ENCODE peak calls at places on chromosomes 6 and 20, in eight cellular contexts. X, P, U, V, O, S, A and E are unnamed samples.
A peak's percentile ranks its signal among the peaks of the same experiment; 100 is the strongest.

GRCh38 chr20:46267108-46267820 is 41.0 kb downstream of the CDH22 start:
- DNase-seq in X (no peak), P (no peak), U (no peak), V (no peak), O (no peak), S (no peak), A (no peak), E (no peak)

GRCh38 chr20:31945790-31946189 is 6.1 kb downstream of the PDRG1 start:
- DNase-seq in X (no peak), P (no peak), U (no peak), V (no peak), O (no peak), S (no peak), A (no peak), E (no peak)

GRCh38 chr6:95364016-95364604 is 213.2 kb upstream of the MANEA start:
- DNase-seq in X (no peak), P (no peak), U (no peak), V (no peak), O (peak; percentile 2), S (no peak), A (no peak), E (no peak)

GRCh38 chr6:79869600-79870084 is 77.7 kb downstream of the ELOVL4 start:
- DNase-seq in X (peak; percentile 21), P (peak; percentile 54), U (peak; percentile 33), V (peak; percentile 88), O (peak; percentile 86), S (peak; percentile 58), A (peak; percentile 79), E (peak; percentile 21)

GRCh38 chr6:4885534-4885933 is 109.3 kb downstream of the CDYL start:
- DNase-seq in X (no peak), P (no peak), U (no peak), V (no peak), O (no peak), S (no peak), A (no peak), E (no peak)

GRCh38 chr6:90412538-90413369 is 116.1 kb upstream of the BACH2 start:
- DNase-seq in X (no peak), P (no peak), U (no peak), V (no peak), O (no peak), S (no peak), A (no peak), E (no peak)

GRCh38 chr20:36384022-36384619 is 78.0 kb downstream of the DLGAP4 start:
- DNase-seq in X (no peak), P (no peak), U (peak; percentile 3), V (no peak), O (peak; percentile 92), S (no peak), A (no peak), E (no peak)

GRCh38 chr6:46340246-46340645 is 151.0 kb downstream of the RCAN2 start:
- DNase-seq in X (no peak), P (no peak), U (no peak), V (no peak), O (no peak), S (no peak), A (no peak), E (no peak)

GRCh38 chr6:48883116-48883515 is 579.9 kb downstream of the MMUT start:
- DNase-seq in X (no peak), P (no peak), U (no peak), V (no peak), O (no peak), S (no peak), A (no peak), E (no peak)

GRCh38 chr20:62616728-62617621 is 25.3 kb upstream of the SLCO4A1 start:
- DNase-seq in X (no peak), P (peak; percentile 42), U (no peak), V (no peak), O (peak; percentile 96), S (peak; percentile 44), A (peak; percentile 82), E (no peak)